ENCODE peak calls at places on chromosome X, in seven cellular contexts. C, W, F, K, M, S and X are unnamed samples.

GRCh38 chrX:123745511-123745910 is 12.7 kb upstream of the THOC2 start:
- DNase-seq in C (no peak), W (no peak), F (no peak), K (no peak), M (no peak), S (no peak), X (no peak)

GRCh38 chrX:18620349-18620748 is 51.6 kb downstream of the RS1 start:
- DNase-seq in C (no peak), W (no peak), F (no peak), K (no peak), M (no peak), S (no peak), X (no peak)

GRCh38 chrX:81201692-81202412 is at the start of the genes HMGN5 and SH3BGRL:
- DNase-seq in C (peak; percentile 72), W (peak; percentile 93), F (peak; percentile 92), K (peak; percentile 84), M (peak; percentile 92), S (peak; percentile 94), X (peak; percentile 69)

GRCh38 chrX:133926809-133927208 is 58.6 kb downstream of the GPC3 start:
- DNase-seq in C (no peak), W (no peak), F (no peak), K (no peak), M (no peak), S (no peak), X (no peak)

GRCh38 chrX:65601530-65602281 is 65.7 kb upstream of the MSN start:
- DNase-seq in C (peak; percentile 77), W (peak; percentile 94), F (peak; percentile 92), K (peak; percentile 91), M (peak; percentile 95), S (no peak), X (peak; percentile 65)

GRCh38 chrX:107758231-107758766 is 17.3 kb downstream of the TSC22D3 start:
- DNase-seq in C (no peak), W (no peak), F (no peak), K (no peak), M (no peak), S (no peak), X (no peak)

GRCh38 chrX:39899876-39900787 is 197.6 kb downstream of the BCOR start:
- DNase-seq in C (peak; percentile 74), W (no peak), F (peak; percentile 65), K (no peak), M (no peak), S (no peak), X (no peak)

GRCh38 chrX:72020788-72021187 is 110.1 kb downstream of the NHSL2 start:
- DNase-seq in C (no peak), W (no peak), F (no peak), K (no peak), M (no peak), S (no peak), X (no peak)

GRCh38 chrX:84118769-84119168 is 69.2 kb downstream of the RPS6KA6 start:
- DNase-seq in C (peak; percentile 60), W (no peak), F (no peak), K (no peak), M (no peak), S (no peak), X (no peak)

GRCh38 chrX:120262781-120263719 is 12.4 kb downstream of the ZBTB33 start:
- DNase-seq in C (no peak), W (no peak), F (no peak), K (no peak), M (no peak), S (no peak), X (no peak)

GRCh38 chrX:139559383-139560042 is 29.0 kb downstream of the F9 start:
- DNase-seq in C (peak; percentile 54), W (peak; percentile 50), F (peak; percentile 29), K (no peak), M (no peak), S (peak; percentile 66), X (peak; percentile 7)

GRCh38 chrX:16826207-16826606 is 39.9 kb downstream of the TXLNG start:
- DNase-seq in C (peak; percentile 43), W (peak; percentile 65), F (peak; percentile 59), K (no peak), M (no peak), S (no peak), X (no peak)

GRCh38 chrX:151974336-151975227 is at the start of gene GABRE:
- DNase-seq in C (no peak), W (peak; percentile 56), F (peak; percentile 49), K (peak; percentile 74), M (peak; percentile 59), S (no peak), X (no peak)

GRCh38 chrX:136080766-136081165 is 66.6 kb upstream of the FHL1 start:
- DNase-seq in C (no peak), W (no peak), F (no peak), K (no peak), M (no peak), S (no peak), X (no peak)

GRCh38 chrX:130091976-130092522 is 18.2 kb downstream of the ELF4 start:
- DNase-seq in C (no peak), W (no peak), F (no peak), K (no peak), M (peak; percentile 71), S (no peak), X (no peak)

GRCh38 chrX:3346436-3347329 is at the start of gene MXRA5:
- DNase-seq in C (peak; percentile 52), W (peak; percentile 64), F (peak; percentile 61), K (no peak), M (peak; percentile 48), S (no peak), X (no peak)

GRCh38 chrX:143363419-143363818 is 153.9 kb downstream of the SPANXN3 start:
- DNase-seq in C (no peak), W (no peak), F (no peak), K (no peak), M (no peak), S (no peak), X (no peak)

GRCh38 chrX:105375816-105376215 is 155.3 kb upstream of the TEX13A start:
- DNase-seq in C (peak; percentile 74), W (peak; percentile 77), F (peak; percentile 0), K (no peak), M (no peak), S (no peak), X (peak; percentile 35)

GRCh38 chrX:125131146-125131545 is 188.5 kb upstream of the TEX13C start:
- DNase-seq in C (peak; percentile 28), W (no peak), F (no peak), K (no peak), M (no peak), S (no peak), X (no peak)

GRCh38 chrX:2401590-2402360 is 99.0 kb downstream of the DHRSX start:
- DNase-seq in C (peak; percentile 81), W (no peak), F (peak; percentile 55), K (no peak), M (no peak), S (peak; percentile 71), X (no peak)

GRCh38 chrX:153644356-153645125 is 2.5 kb upstream of the DUSP9 start:
- DNase-seq in C (no peak), W (no peak), F (no peak), K (no peak), M (peak; percentile 35), S (peak; percentile 73), X (no peak)

GRCh38 chrX:50211510-50211909 is 6.9 kb downstream of the CCNB3 start:
- DNase-seq in C (peak; percentile 18), W (peak; percentile 29), F (peak; percentile 8), K (no peak), M (no peak), S (peak; percentile 48), X (no peak)